ENCODE peak calls at places on chromosomes 12 and 14, in ten cellular contexts. D is activated T-cell treated with anti-CD3 and anti-CD28 coated beads, Interleukin-2, amount 50 U/mL, for 4 hours; Y is NCI-H774; N is fibroblast of the aortic adventitia; G is endothelial cell; M is Calu3; H is ureter; Z is NCI-H1436; B is A549; X is ascending aorta. C is an unnamed sample.

GRCh38 chr12:132565365-132565764 is 45.0 kb downstream of the LRCOL1 start:
- DNase-seq in H (no peak), Y (no peak), N (no peak), G (no peak), X (no peak), D (no peak), B (no peak), M (no peak), Z (no peak), C (no peak)

GRCh38 chr14:52352546-52352945 is 38.4 kb downstream of the PTGER2 start:
- DNase-seq in Z (no peak), X (no peak), M (no peak), G (no peak), D (no peak), N (no peak), B (no peak), H (no peak), Y (no peak), C (no peak)

GRCh38 chr12:80636832-80637231 is 70.6 kb upstream of the MYF6 start:
- DNase-seq in B (no peak), H (no peak), N (no peak), M (no peak), Y (no peak), Z (no peak), G (no peak), D (no peak), X (no peak), C (no peak)

GRCh38 chr12:92290016-92290685 is 144.5 kb upstream of the BTG1 start:
- DNase-seq in D (no peak), M (no peak), Y (no peak), N (peak; percentile 75), X (no peak), H (no peak), Z (no peak), G (no peak), B (no peak), C (no peak)

GRCh38 chr12:104213952-104214351 is 1.6 kb upstream of the TXNRD1 start:
- DNase-seq in X (no peak), G (no peak), Y (peak; percentile 30), D (no peak), N (peak; percentile 66), B (no peak), M (no peak), H (no peak), Z (no peak), C (no peak)

GRCh38 chr12:111367661-111368221 is 1.2 kb downstream of the PHETA1 start:
- DNase-seq in H (no peak), B (no peak), Y (no peak), G (peak; percentile 26), M (peak; percentile 67), X (no peak), D (no peak), N (peak; percentile 24), Z (no peak), C (peak; percentile 78)

GRCh38 chr12:11722071-11722470 is 72.6 kb downstream of the ETV6 start:
- DNase-seq in Z (no peak), M (no peak), H (no peak), X (no peak), D (no peak), Y (no peak), B (no peak), N (no peak), G (no peak), C (no peak)

GRCh38 chr12:54984602-54985376 is at the start of gene TESPA1:
- DNase-seq in X (peak; percentile 72), M (no peak), Y (no peak), N (no peak), G (no peak), B (no peak), Z (no peak), H (peak; percentile 58), D (peak; percentile 75), C (peak; percentile 71)

GRCh38 chr14:61703342-61704129 is 8.2 kb downstream of the HIF1A start:
- DNase-seq in H (no peak), D (no peak), G (no peak), Y (no peak), M (no peak), Z (no peak), X (no peak), N (no peak), B (no peak), C (no peak)

GRCh38 chr14:77882631-77883030 is 82.7 kb downstream of the ADCK1 start:
- DNase-seq in Y (no peak), N (peak; percentile 37), X (no peak), M (no peak), Z (no peak), D (no peak), G (no peak), H (no peak), B (no peak), C (no peak)

GRCh38 chr14:65709576-65709975 is 297.0 kb downstream of the FUT8 start:
- DNase-seq in X (no peak), Y (no peak), M (no peak), N (peak; percentile 47), D (no peak), Z (no peak), G (no peak), B (no peak), H (no peak), C (no peak)

GRCh38 chr14:61538464-61539022 is 156.8 kb upstream of the HIF1A start:
- DNase-seq in M (no peak), D (no peak), Z (no peak), X (no peak), B (no peak), G (no peak), H (no peak), Y (no peak), N (peak; percentile 57), C (no peak)

GRCh38 chr12:12349711-12350665 is at the start of gene MANSC1:
- DNase-seq in M (peak; percentile 73), B (peak; percentile 58), H (peak; percentile 77), N (peak; percentile 34), X (peak; percentile 84), D (peak; percentile 32), Z (peak; percentile 37), G (peak; percentile 64), Y (peak; percentile 34), C (peak; percentile 83)

GRCh38 chr12:130576286-130576933 is 139.7 kb downstream of the RIMBP2 start:
- DNase-seq in Z (no peak), X (no peak), M (no peak), G (no peak), D (no peak), H (no peak), B (no peak), N (no peak), Y (no peak), C (no peak)

GRCh38 chr14:44777567-44777966 is 184.2 kb downstream of the KLHL28 start:
- DNase-seq in B (no peak), X (no peak), N (no peak), M (no peak), H (no peak), Y (no peak), G (no peak), D (no peak), Z (no peak), C (no peak)

GRCh38 chr14:90578283-90578985 is 181.6 kb downstream of the CALM1 start:
- DNase-seq in X (no peak), N (no peak), D (no peak), B (no peak), G (no peak), M (no peak), Y (no peak), Z (no peak), H (no peak), C (no peak)

GRCh38 chr14:59346796-59347510 is 118.2 kb downstream of the GPR135 start:
- DNase-seq in Y (no peak), N (peak; percentile 62), Z (no peak), M (no peak), G (no peak), H (no peak), D (no peak), B (no peak), X (no peak), C (no peak)

GRCh38 chr14:101395779-101396178 is 165.5 kb upstream of the DIO3 start:
- DNase-seq in X (no peak), Z (no peak), H (peak; percentile 29), N (no peak), B (no peak), D (no peak), Y (no peak), G (no peak), M (no peak), C (no peak)

GRCh38 chr14:100789460-100790417 is 36.2 kb upstream of the MEG3 start:
- DNase-seq in M (no peak), X (no peak), D (no peak), N (no peak), Y (no peak), H (no peak), B (no peak), Z (no peak), G (no peak), C (no peak)

GRCh38 chr12:124484526-124484953 is 82.9 kb downstream of the NCOR2 start:
- DNase-seq in X (no peak), M (no peak), Y (no peak), D (no peak), G (no peak), H (no peak), N (no peak), B (no peak), Z (no peak), C (no peak)

GRCh38 chr14:38867561-38868150 is 235.4 kb downstream of the SEC23A start:
- DNase-seq in Y (peak; percentile 79), G (peak; percentile 82), N (peak; percentile 78), H (peak; percentile 81), X (peak; percentile 80), D (peak; percentile 23), Z (peak; percentile 77), B (peak; percentile 18), M (peak; percentile 77), C (peak; percentile 78)

GRCh38 chr14:64095620-64096019 is 198.6 kb downstream of the ESR2 start:
- DNase-seq in Z (no peak), H (no peak), X (no peak), Y (no peak), D (no peak), B (no peak), G (no peak), N (peak; percentile 53), M (no peak), C (no peak)

GRCh38 chr14:49512147-49512551 is 74.0 kb downstream of the RPS29 start:
- DNase-seq in Y (no peak), B (no peak), G (no peak), H (no peak), Z (no peak), D (no peak), M (no peak), X (no peak), N (peak; percentile 83), C (no peak)

GRCh38 chr12:91094036-91094660 is 17.1 kb downstream of the LUM start:
- DNase-seq in D (no peak), X (no peak), B (no peak), M (no peak), Y (no peak), H (no peak), G (no peak), N (peak; percentile 45), Z (no peak), C (no peak)

GRCh38 chr12:69024907-69025306 is 91.9 kb upstream of the CPM start:
- DNase-seq in G (no peak), M (no peak), N (peak; percentile 36), Y (no peak), H (no peak), D (no peak), B (no peak), Z (no peak), X (no peak), C (no peak)

GRCh38 chr14:99821519-99822165 is 28.4 kb downstream of the EML1 start:
- DNase-seq in N (peak; percentile 90), X (no peak), H (no peak), M (peak; percentile 11), B (no peak), G (no peak), Y (no peak), D (no peak), Z (no peak), C (no peak)

GRCh38 chr14:72714094-72714493 is 179.8 kb downstream of the DPF3 start:
- DNase-seq in D (peak; percentile 11), H (no peak), G (no peak), Z (no peak), N (no peak), M (no peak), B (no peak), X (no peak), Y (no peak), C (peak; percentile 24)

GRCh38 chr12:89882051-89882450 is 173.4 kb upstream of the ATP2B1 start:
- DNase-seq in M (no peak), X (no peak), Y (no peak), H (no peak), N (peak; percentile 70), D (no peak), B (no peak), G (no peak), Z (no peak), C (no peak)